ENCODE peak calls at places on chromosomes 6 and 20, in six cellular contexts. One of them, this sample, is unnamed.

GRCh38 chr20:49979030-49979832 is 3.5 kb upstream of the SNAI1 start:
- DNase-seq in activated CD4-positive, alpha-beta memory T cell treated with anti-CD3 and anti-CD28 coated beads, Interleukin-2, amount 10 ng/mL, durations not matched to agents 7 days and 5 days: peak
- DNase-seq in epithelial cell of esophagus: no peak
- DNase-seq in GM10248: peak
- DNase-seq in NCI-H1930: peak
- DNase-seq in HEK293T: peak
- DNase-seq in this sample: peak

GRCh38 chr6:167548451-167548850 is 223.6 kb downstream of the TTLL2 start:
- DNase-seq in GM10248: no peak
- DNase-seq in NCI-H1930: no peak
- DNase-seq in activated CD4-positive, alpha-beta memory T cell treated with anti-CD3 and anti-CD28 coated beads, Interleukin-2, amount 10 ng/mL, durations not matched to agents 7 days and 5 days: no peak
- DNase-seq in HEK293T: no peak
- DNase-seq in epithelial cell of esophagus: no peak
- DNase-seq in this sample: no peak

GRCh38 chr20:38730167-38730988 is 6.1 kb downstream of the SLC32A1 start:
- DNase-seq in epithelial cell of esophagus: peak
- DNase-seq in NCI-H1930: no peak
- DNase-seq in activated CD4-positive, alpha-beta memory T cell treated with anti-CD3 and anti-CD28 coated beads, Interleukin-2, amount 10 ng/mL, durations not matched to agents 7 days and 5 days: no peak
- DNase-seq in GM10248: no peak
- DNase-seq in HEK293T: no peak
- DNase-seq in this sample: no peak

GRCh38 chr20:8837396-8837795 is 231.5 kb upstream of the PLCB4 start:
- DNase-seq in epithelial cell of esophagus: peak
- DNase-seq in HEK293T: no peak
- DNase-seq in activated CD4-positive, alpha-beta memory T cell treated with anti-CD3 and anti-CD28 coated beads, Interleukin-2, amount 10 ng/mL, durations not matched to agents 7 days and 5 days: no peak
- DNase-seq in GM10248: no peak
- DNase-seq in NCI-H1930: no peak
- DNase-seq in this sample: no peak

GRCh38 chr6:168272379-168273011 is 47.1 kb downstream of the DACT2 start:
- DNase-seq in NCI-H1930: no peak
- DNase-seq in HEK293T: no peak
- DNase-seq in activated CD4-positive, alpha-beta memory T cell treated with anti-CD3 and anti-CD28 coated beads, Interleukin-2, amount 10 ng/mL, durations not matched to agents 7 days and 5 days: no peak
- DNase-seq in GM10248: no peak
- DNase-seq in epithelial cell of esophagus: no peak
- DNase-seq in this sample: no peak

GRCh38 chr6:47098570-47098993 is 56.5 kb upstream of the ADGRF1 start:
- DNase-seq in GM10248: no peak
- DNase-seq in HEK293T: no peak
- DNase-seq in NCI-H1930: no peak
- DNase-seq in activated CD4-positive, alpha-beta memory T cell treated with anti-CD3 and anti-CD28 coated beads, Interleukin-2, amount 10 ng/mL, durations not matched to agents 7 days and 5 days: no peak
- DNase-seq in epithelial cell of esophagus: peak
- DNase-seq in this sample: no peak

GRCh38 chr6:27254566-27254965 is 7.1 kb downstream of the PRSS16 start:
- DNase-seq in NCI-H1930: no peak
- DNase-seq in activated CD4-positive, alpha-beta memory T cell treated with anti-CD3 and anti-CD28 coated beads, Interleukin-2, amount 10 ng/mL, durations not matched to agents 7 days and 5 days: no peak
- DNase-seq in epithelial cell of esophagus: no peak
- DNase-seq in GM10248: no peak
- DNase-seq in HEK293T: no peak
- DNase-seq in this sample: no peak

GRCh38 chr20:17403496-17403895 is 127.7 kb downstream of the BFSP1 start:
- DNase-seq in epithelial cell of esophagus: no peak
- DNase-seq in GM10248: no peak
- DNase-seq in activated CD4-positive, alpha-beta memory T cell treated with anti-CD3 and anti-CD28 coated beads, Interleukin-2, amount 10 ng/mL, durations not matched to agents 7 days and 5 days: no peak
- DNase-seq in NCI-H1930: no peak
- DNase-seq in HEK293T: no peak
- DNase-seq in this sample: no peak

GRCh38 chr6:31172973-31173384 is 2.5 kb upstream of the POU5F1 start:
- DNase-seq in NCI-H1930: no peak
- DNase-seq in GM10248: no peak
- DNase-seq in activated CD4-positive, alpha-beta memory T cell treated with anti-CD3 and anti-CD28 coated beads, Interleukin-2, amount 10 ng/mL, durations not matched to agents 7 days and 5 days: no peak
- DNase-seq in epithelial cell of esophagus: no peak
- DNase-seq in HEK293T: no peak
- DNase-seq in this sample: no peak

GRCh38 chr6:130961148-130961547 is 101.9 kb downstream of the EPB41L2 start:
- DNase-seq in HEK293T: no peak
- DNase-seq in activated CD4-positive, alpha-beta memory T cell treated with anti-CD3 and anti-CD28 coated beads, Interleukin-2, amount 10 ng/mL, durations not matched to agents 7 days and 5 days: no peak
- DNase-seq in epithelial cell of esophagus: no peak
- DNase-seq in GM10248: no peak
- DNase-seq in NCI-H1930: no peak
- DNase-seq in this sample: no peak

GRCh38 chr6:151269318-151269995 is 29.7 kb downstream of the AKAP12 start:
- DNase-seq in activated CD4-positive, alpha-beta memory T cell treated with anti-CD3 and anti-CD28 coated beads, Interleukin-2, amount 10 ng/mL, durations not matched to agents 7 days and 5 days: no peak
- DNase-seq in NCI-H1930: no peak
- DNase-seq in HEK293T: no peak
- DNase-seq in epithelial cell of esophagus: peak
- DNase-seq in GM10248: no peak
- DNase-seq in this sample: no peak

GRCh38 chr6:3745566-3746118 is 5.9 kb downstream of the PXDC1 start:
- DNase-seq in epithelial cell of esophagus: no peak
- DNase-seq in activated CD4-positive, alpha-beta memory T cell treated with anti-CD3 and anti-CD28 coated beads, Interleukin-2, amount 10 ng/mL, durations not matched to agents 7 days and 5 days: no peak
- DNase-seq in HEK293T: no peak
- DNase-seq in GM10248: no peak
- DNase-seq in NCI-H1930: no peak
- DNase-seq in this sample: no peak

GRCh38 chr20:61263084-61263695 is 11.1 kb downstream of the CDH4 start:
- DNase-seq in activated CD4-positive, alpha-beta memory T cell treated with anti-CD3 and anti-CD28 coated beads, Interleukin-2, amount 10 ng/mL, durations not matched to agents 7 days and 5 days: peak
- DNase-seq in epithelial cell of esophagus: peak
- DNase-seq in NCI-H1930: no peak
- DNase-seq in HEK293T: peak
- DNase-seq in GM10248: no peak
- DNase-seq in this sample: no peak

GRCh38 chr6:13453771-13454251 is 33.6 kb downstream of the GFOD1 start:
- DNase-seq in NCI-H1930: no peak
- DNase-seq in epithelial cell of esophagus: peak
- DNase-seq in HEK293T: no peak
- DNase-seq in GM10248: no peak
- DNase-seq in activated CD4-positive, alpha-beta memory T cell treated with anti-CD3 and anti-CD28 coated beads, Interleukin-2, amount 10 ng/mL, durations not matched to agents 7 days and 5 days: no peak
- DNase-seq in this sample: no peak

GRCh38 chr6:12137480-12137879 is 125.4 kb downstream of the HIVEP1 start:
- DNase-seq in epithelial cell of esophagus: peak
- DNase-seq in GM10248: no peak
- DNase-seq in activated CD4-positive, alpha-beta memory T cell treated with anti-CD3 and anti-CD28 coated beads, Interleukin-2, amount 10 ng/mL, durations not matched to agents 7 days and 5 days: no peak
- DNase-seq in NCI-H1930: no peak
- DNase-seq in HEK293T: no peak
- DNase-seq in this sample: no peak

GRCh38 chr6:62615366-62616015 is 329.5 kb upstream of the KHDRBS2 start:
- DNase-seq in GM10248: no peak
- DNase-seq in HEK293T: no peak
- DNase-seq in activated CD4-positive, alpha-beta memory T cell treated with anti-CD3 and anti-CD28 coated beads, Interleukin-2, amount 10 ng/mL, durations not matched to agents 7 days and 5 days: no peak
- DNase-seq in epithelial cell of esophagus: no peak
- DNase-seq in NCI-H1930: no peak
- DNase-seq in this sample: no peak

GRCh38 chr6:167565388-167565787 is 240.5 kb downstream of the TTLL2 start:
- DNase-seq in GM10248: no peak
- DNase-seq in epithelial cell of esophagus: no peak
- DNase-seq in HEK293T: no peak
- DNase-seq in NCI-H1930: no peak
- DNase-seq in activated CD4-positive, alpha-beta memory T cell treated with anti-CD3 and anti-CD28 coated beads, Interleukin-2, amount 10 ng/mL, durations not matched to agents 7 days and 5 days: no peak
- DNase-seq in this sample: no peak

GRCh38 chr20:60718743-60719142 is 533.3 kb upstream of the CDH4 start:
- DNase-seq in HEK293T: peak
- DNase-seq in GM10248: peak
- DNase-seq in activated CD4-positive, alpha-beta memory T cell treated with anti-CD3 and anti-CD28 coated beads, Interleukin-2, amount 10 ng/mL, durations not matched to agents 7 days and 5 days: no peak
- DNase-seq in epithelial cell of esophagus: no peak
- DNase-seq in NCI-H1930: peak
- DNase-seq in this sample: no peak

GRCh38 chr20:54545959-54546358 is 70.6 kb downstream of the DOK5 start:
- DNase-seq in epithelial cell of esophagus: no peak
- DNase-seq in NCI-H1930: no peak
- DNase-seq in activated CD4-positive, alpha-beta memory T cell treated with anti-CD3 and anti-CD28 coated beads, Interleukin-2, amount 10 ng/mL, durations not matched to agents 7 days and 5 days: no peak
- DNase-seq in GM10248: no peak
- DNase-seq in HEK293T: no peak
- DNase-seq in this sample: no peak

GRCh38 chr6:7154341-7155139 is 46.8 kb downstream of the RREB1 start:
- DNase-seq in activated CD4-positive, alpha-beta memory T cell treated with anti-CD3 and anti-CD28 coated beads, Interleukin-2, amount 10 ng/mL, durations not matched to agents 7 days and 5 days: no peak
- DNase-seq in GM10248: no peak
- DNase-seq in HEK293T: no peak
- DNase-seq in epithelial cell of esophagus: no peak
- DNase-seq in NCI-H1930: no peak
- DNase-seq in this sample: no peak

GRCh38 chr6:48840896-48841295 is 622.2 kb downstream of the MMUT start:
- DNase-seq in NCI-H1930: no peak
- DNase-seq in activated CD4-positive, alpha-beta memory T cell treated with anti-CD3 and anti-CD28 coated beads, Interleukin-2, amount 10 ng/mL, durations not matched to agents 7 days and 5 days: no peak
- DNase-seq in epithelial cell of esophagus: no peak
- DNase-seq in GM10248: no peak
- DNase-seq in HEK293T: no peak
- DNase-seq in this sample: no peak

GRCh38 chr20:59822291-59823029 is 111.0 kb downstream of the SYCP2 start:
- DNase-seq in HEK293T: no peak
- DNase-seq in epithelial cell of esophagus: no peak
- DNase-seq in activated CD4-positive, alpha-beta memory T cell treated with anti-CD3 and anti-CD28 coated beads, Interleukin-2, amount 10 ng/mL, durations not matched to agents 7 days and 5 days: peak
- DNase-seq in NCI-H1930: no peak
- DNase-seq in GM10248: no peak
- DNase-seq in this sample: no peak

GRCh38 chr20:50868509-50869495 is 62.4 kb downstream of the ADNP start:
- DNase-seq in epithelial cell of esophagus: peak
- DNase-seq in activated CD4-positive, alpha-beta memory T cell treated with anti-CD3 and anti-CD28 coated beads, Interleukin-2, amount 10 ng/mL, durations not matched to agents 7 days and 5 days: no peak
- DNase-seq in NCI-H1930: no peak
- DNase-seq in HEK293T: no peak
- DNase-seq in GM10248: no peak
- DNase-seq in this sample: peak

GRCh38 chr20:32495217-32495565 is 89.9 kb downstream of the NOL4L start:
- DNase-seq in HEK293T: no peak
- DNase-seq in NCI-H1930: no peak
- DNase-seq in activated CD4-positive, alpha-beta memory T cell treated with anti-CD3 and anti-CD28 coated beads, Interleukin-2, amount 10 ng/mL, durations not matched to agents 7 days and 5 days: no peak
- DNase-seq in epithelial cell of esophagus: no peak
- DNase-seq in GM10248: no peak
- DNase-seq in this sample: no peak

GRCh38 chr6:49264496-49264895 is 198.6 kb downstream of the MMUT start:
- DNase-seq in activated CD4-positive, alpha-beta memory T cell treated with anti-CD3 and anti-CD28 coated beads, Interleukin-2, amount 10 ng/mL, durations not matched to agents 7 days and 5 days: no peak
- DNase-seq in epithelial cell of esophagus: no peak
- DNase-seq in GM10248: no peak
- DNase-seq in HEK293T: no peak
- DNase-seq in NCI-H1930: no peak
- DNase-seq in this sample: no peak

GRCh38 chr6:71123051-71123450 is 165.6 kb upstream of the OGFRL1 start:
- DNase-seq in epithelial cell of esophagus: no peak
- DNase-seq in activated CD4-positive, alpha-beta memory T cell treated with anti-CD3 and anti-CD28 coated beads, Interleukin-2, amount 10 ng/mL, durations not matched to agents 7 days and 5 days: no peak
- DNase-seq in GM10248: no peak
- DNase-seq in HEK293T: no peak
- DNase-seq in NCI-H1930: no peak
- DNase-seq in this sample: no peak

GRCh38 chr6:152316024-152316423 is 321.1 kb downstream of the SYNE1 start:
- DNase-seq in activated CD4-positive, alpha-beta memory T cell treated with anti-CD3 and anti-CD28 coated beads, Interleukin-2, amount 10 ng/mL, durations not matched to agents 7 days and 5 days: no peak
- DNase-seq in epithelial cell of esophagus: peak
- DNase-seq in NCI-H1930: no peak
- DNase-seq in GM10248: no peak
- DNase-seq in HEK293T: no peak
- DNase-seq in this sample: no peak

GRCh38 chr6:112879920-112880413 is 532.8 kb downstream of the RFPL4B start:
- DNase-seq in GM10248: no peak
- DNase-seq in HEK293T: no peak
- DNase-seq in activated CD4-positive, alpha-beta memory T cell treated with anti-CD3 and anti-CD28 coated beads, Interleukin-2, amount 10 ng/mL, durations not matched to agents 7 days and 5 days: peak
- DNase-seq in epithelial cell of esophagus: peak
- DNase-seq in NCI-H1930: no peak
- DNase-seq in this sample: no peak

GRCh38 chr6:87198496-87198895 is 43.1 kb downstream of the ZNF292 start:
- DNase-seq in HEK293T: no peak
- DNase-seq in activated CD4-positive, alpha-beta memory T cell treated with anti-CD3 and anti-CD28 coated beads, Interleukin-2, amount 10 ng/mL, durations not matched to agents 7 days and 5 days: no peak
- DNase-seq in NCI-H1930: no peak
- DNase-seq in GM10248: no peak
- DNase-seq in epithelial cell of esophagus: peak
- DNase-seq in this sample: no peak

GRCh38 chr6:159908535-159908934 is 17.7 kb downstream of the MAS1 start:
- DNase-seq in activated CD4-positive, alpha-beta memory T cell treated with anti-CD3 and anti-CD28 coated beads, Interleukin-2, amount 10 ng/mL, durations not matched to agents 7 days and 5 days: no peak
- DNase-seq in NCI-H1930: no peak
- DNase-seq in HEK293T: no peak
- DNase-seq in GM10248: no peak
- DNase-seq in epithelial cell of esophagus: no peak
- DNase-seq in this sample: no peak

GRCh38 chr6:7401103-7401502 is 11.5 kb downstream of the RIOK1 start:
- DNase-seq in HEK293T: no peak
- DNase-seq in GM10248: no peak
- DNase-seq in epithelial cell of esophagus: peak
- DNase-seq in NCI-H1930: no peak
- DNase-seq in activated CD4-positive, alpha-beta memory T cell treated with anti-CD3 and anti-CD28 coated beads, Interleukin-2, amount 10 ng/mL, durations not matched to agents 7 days and 5 days: no peak
- DNase-seq in this sample: no peak

GRCh38 chr20:31815408-31816188 is 3.6 kb upstream of the MYLK2 start:
- DNase-seq in activated CD4-positive, alpha-beta memory T cell treated with anti-CD3 and anti-CD28 coated beads, Interleukin-2, amount 10 ng/mL, durations not matched to agents 7 days and 5 days: no peak
- DNase-seq in HEK293T: no peak
- DNase-seq in GM10248: no peak
- DNase-seq in epithelial cell of esophagus: no peak
- DNase-seq in NCI-H1930: no peak
- DNase-seq in this sample: no peak

GRCh38 chr6:160534050-160534696 is 129.9 kb downstream of the LPA start:
- DNase-seq in activated CD4-positive, alpha-beta memory T cell treated with anti-CD3 and anti-CD28 coated beads, Interleukin-2, amount 10 ng/mL, durations not matched to agents 7 days and 5 days: peak
- DNase-seq in HEK293T: peak
- DNase-seq in NCI-H1930: no peak
- DNase-seq in GM10248: peak
- DNase-seq in epithelial cell of esophagus: peak
- DNase-seq in this sample: peak

GRCh38 chr6:168515376-168515775 is 74.4 kb downstream of the SMOC2 start:
- DNase-seq in NCI-H1930: no peak
- DNase-seq in GM10248: no peak
- DNase-seq in activated CD4-positive, alpha-beta memory T cell treated with anti-CD3 and anti-CD28 coated beads, Interleukin-2, amount 10 ng/mL, durations not matched to agents 7 days and 5 days: no peak
- DNase-seq in epithelial cell of esophagus: no peak
- DNase-seq in HEK293T: no peak
- DNase-seq in this sample: no peak

GRCh38 chr20:57756921-57757320 is 47.1 kb upstream of the PMEPA1 start:
- DNase-seq in GM10248: no peak
- DNase-seq in epithelial cell of esophagus: no peak
- DNase-seq in activated CD4-positive, alpha-beta memory T cell treated with anti-CD3 and anti-CD28 coated beads, Interleukin-2, amount 10 ng/mL, durations not matched to agents 7 days and 5 days: no peak
- DNase-seq in HEK293T: no peak
- DNase-seq in NCI-H1930: no peak
- DNase-seq in this sample: no peak

GRCh38 chr6:71012871-71013456 is 56.1 kb upstream of the B3GAT2 start:
- DNase-seq in GM10248: peak
- DNase-seq in activated CD4-positive, alpha-beta memory T cell treated with anti-CD3 and anti-CD28 coated beads, Interleukin-2, amount 10 ng/mL, durations not matched to agents 7 days and 5 days: no peak
- DNase-seq in NCI-H1930: peak
- DNase-seq in HEK293T: peak
- DNase-seq in epithelial cell of esophagus: peak
- DNase-seq in this sample: peak

GRCh38 chr6:37239950-37240713 is 17.4 kb upstream of the TBC1D22B start:
- DNase-seq in GM10248: peak
- DNase-seq in activated CD4-positive, alpha-beta memory T cell treated with anti-CD3 and anti-CD28 coated beads, Interleukin-2, amount 10 ng/mL, durations not matched to agents 7 days and 5 days: peak
- DNase-seq in epithelial cell of esophagus: peak
- DNase-seq in HEK293T: peak
- DNase-seq in NCI-H1930: no peak
- DNase-seq in this sample: peak

GRCh38 chr6:127518710-127519468 is at the start of gene MTCL3:
- DNase-seq in HEK293T: no peak
- DNase-seq in activated CD4-positive, alpha-beta memory T cell treated with anti-CD3 and anti-CD28 coated beads, Interleukin-2, amount 10 ng/mL, durations not matched to agents 7 days and 5 days: peak
- DNase-seq in GM10248: no peak
- DNase-seq in NCI-H1930: peak
- DNase-seq in epithelial cell of esophagus: peak
- DNase-seq in this sample: no peak

GRCh38 chr6:63571883-63572732 is at the start of the genes LOC128125822 and PTP4A1:
- DNase-seq in HEK293T: peak
- DNase-seq in activated CD4-positive, alpha-beta memory T cell treated with anti-CD3 and anti-CD28 coated beads, Interleukin-2, amount 10 ng/mL, durations not matched to agents 7 days and 5 days: peak
- DNase-seq in epithelial cell of esophagus: peak
- DNase-seq in GM10248: peak
- DNase-seq in NCI-H1930: peak
- DNase-seq in this sample: peak

GRCh38 chr6:109237082-109237985 is 142.0 kb downstream of the CEP57L1 start:
- DNase-seq in HEK293T: no peak
- DNase-seq in epithelial cell of esophagus: peak
- DNase-seq in NCI-H1930: no peak
- DNase-seq in activated CD4-positive, alpha-beta memory T cell treated with anti-CD3 and anti-CD28 coated beads, Interleukin-2, amount 10 ng/mL, durations not matched to agents 7 days and 5 days: no peak
- DNase-seq in GM10248: peak
- DNase-seq in this sample: no peak